ENCODE peak calls at places on chromosomes 13 and 19, in seven cellular contexts. V, K, I, N, L, S and T are unnamed samples.

GRCh38 chr13:94640676-94641075 is 39.0 kb downstream of the GPR180 start:
- DNase-seq in N (no peak), S (no peak), V (peak), I (no peak), L (no peak), K (no peak), T (no peak)

GRCh38 chr19:34588249-34588648 is 88.7 kb downstream of the SCGB2B2 start:
- DNase-seq in S (no peak), K (no peak), I (no peak), V (no peak), L (no peak), N (no peak), T (no peak)

GRCh38 chr19:1843646-1844394 is 4.5 kb downstream of the REXO1 start:
- DNase-seq in V (no peak), N (no peak), L (no peak), I (no peak), K (no peak), S (no peak), T (peak)

GRCh38 chr19:28307460-28307859 is 905.5 kb downstream of the UQCRFS1 start:
- DNase-seq in S (no peak), V (no peak), L (no peak), I (no peak), K (no peak), N (no peak), T (no peak)

GRCh38 chr13:75226755-75227435 is 255.1 kb downstream of the TBC1D4 start:
- DNase-seq in I (no peak), K (no peak), L (no peak), S (no peak), N (peak), V (peak), T (no peak)

GRCh38 chr13:78604782-78605611 is 1.6 kb upstream of the POU4F1 start:
- DNase-seq in S (no peak), K (no peak), I (no peak), L (no peak), N (no peak), V (peak), T (no peak)

GRCh38 chr13:33918199-33918932 is 100.4 kb downstream of the RFC3 start:
- DNase-seq in K (no peak), I (no peak), N (peak), V (peak), S (no peak), L (no peak), T (no peak)

GRCh38 chr19:30890033-30890432 is 459.2 kb downstream of the TSHZ3 start:
- DNase-seq in V (no peak), L (no peak), I (no peak), N (no peak), S (no peak), K (no peak), T (no peak)

GRCh38 chr13:100269837-100270236 is 180.9 kb downstream of the PCCA start:
- DNase-seq in N (peak), S (no peak), L (peak), V (peak), I (peak), K (no peak), T (peak)

GRCh38 chr13:109867766-109868165 is 81.4 kb upstream of the IRS2 start:
- DNase-seq in S (no peak), L (no peak), V (no peak), K (no peak), N (no peak), I (no peak), T (no peak)

GRCh38 chr13:112066624-112067004 is 335 bp upstream of the SOX1 start:
- DNase-seq in N (no peak), S (no peak), V (no peak), K (peak), L (peak), I (peak), T (no peak)

GRCh38 chr19:2271516-2272103 is 10.4 kb downstream of the PEAK3 start:
- DNase-seq in K (no peak), L (peak), I (no peak), N (no peak), V (peak), S (no peak), T (no peak)

GRCh38 chr13:74136089-74136658 is 2.0 kb upstream of the KLF12 start:
- DNase-seq in N (no peak), L (peak), S (no peak), K (peak), I (no peak), V (peak), T (no peak)

GRCh38 chr13:39016789-39017188 is 21.1 kb downstream of the PROSER1 start:
- DNase-seq in N (no peak), S (no peak), V (peak), L (no peak), I (no peak), K (no peak), T (no peak)

GRCh38 chr13:41465215-41465907 is 8.0 kb downstream of the RGCC start:
- DNase-seq in K (peak), S (peak), N (peak), L (peak), V (peak), I (peak), T (no peak)

GRCh38 chr13:72638059-72638815 is 89.2 kb downstream of the MZT1 start:
- DNase-seq in I (no peak), N (no peak), K (no peak), V (no peak), S (no peak), L (no peak), T (no peak)

GRCh38 chr19:50639121-50640112 is at the start of gene SYT3:
- DNase-seq in N (peak), S (no peak), V (peak), K (no peak), L (peak), I (peak), T (peak)

GRCh38 chr19:43784251-43784980 is 3.6 kb upstream of the KCNN4 start:
- DNase-seq in K (peak), I (no peak), N (peak), S (no peak), L (peak), V (peak), T (no peak)

GRCh38 chr19:55437410-55437809 is 5.7 kb downstream of the SHISA7 start:
- DNase-seq in K (no peak), N (peak), I (peak), V (peak), L (peak), S (no peak), T (peak)

GRCh38 chr13:73702419-73703071 is 431.7 kb downstream of the KLF12 start:
- DNase-seq in N (no peak), V (no peak), I (no peak), K (peak), S (no peak), L (no peak), T (no peak)

GRCh38 chr13:101985321-101985720 is 416.5 kb downstream of the FGF14 start:
- DNase-seq in L (no peak), V (no peak), S (no peak), N (no peak), I (no peak), K (no peak), T (no peak)

GRCh38 chr19:3683866-3684816 is 16.1 kb downstream of the PIP5K1C start:
- DNase-seq in L (no peak), K (no peak), N (no peak), V (peak), S (no peak), I (peak), T (no peak)

GRCh38 chr13:111530137-111530536 is 209.7 kb downstream of the TEX29 start:
- DNase-seq in V (no peak), I (no peak), S (no peak), N (peak), L (no peak), K (no peak), T (no peak)

GRCh38 chr13:31052478-31052877 is 109.2 kb downstream of the HSPH1 start:
- DNase-seq in S (no peak), V (no peak), N (no peak), K (no peak), L (no peak), I (no peak), T (no peak)

GRCh38 chr19:45769821-45770191 is 754 bp upstream of the SIX5 start:
- DNase-seq in S (no peak), N (peak), I (peak), V (peak), L (peak), K (peak), T (peak)

GRCh38 chr13:34942732-34943674 is 933 bp downstream of the NBEA start:
- DNase-seq in N (peak), V (no peak), K (no peak), L (peak), S (no peak), I (peak), T (peak)

GRCh38 chr13:110396913-110397379 is 89.9 kb downstream of the COL4A2 start:
- DNase-seq in L (peak), V (peak), S (no peak), K (no peak), N (peak), I (no peak), T (peak)

GRCh38 chr19:5338661-5339469 is 1.7 kb downstream of the PTPRS start:
- DNase-seq in N (no peak), V (no peak), S (no peak), L (no peak), I (no peak), K (no peak), T (no peak)

GRCh38 chr19:10289836-10290438 is at the start of gene ICAM5:
- DNase-seq in I (no peak), N (no peak), S (no peak), K (no peak), V (peak), L (no peak), T (no peak)

GRCh38 chr13:106151056-106151699 is 384.3 kb downstream of the EFNB2 start:
- DNase-seq in N (no peak), S (no peak), K (no peak), L (no peak), I (no peak), V (peak), T (no peak)

GRCh38 chr13:106145070-106145469 is 390.4 kb downstream of the EFNB2 start:
- DNase-seq in L (no peak), K (no peak), V (no peak), I (no peak), S (no peak), N (no peak), T (no peak)

GRCh38 chr13:106143392-106143791 is 392.1 kb downstream of the EFNB2 start:
- DNase-seq in S (no peak), I (no peak), V (peak), K (no peak), N (no peak), L (no peak), T (no peak)

GRCh38 chr13:106143930-106144709 is 391.3 kb downstream of the EFNB2 start:
- DNase-seq in L (no peak), V (no peak), N (no peak), K (no peak), S (no peak), I (no peak), T (peak)

GRCh38 chr13:106145997-106146864 is 389.2 kb downstream of the EFNB2 start:
- DNase-seq in S (no peak), V (no peak), K (no peak), N (peak), I (no peak), L (no peak), T (no peak)
- TF ChIP-seq CTCF in S (no peak), V (no peak), K (no peak), N (no peak), I (no peak), L (no peak), T (no peak)

GRCh38 chr13:76656496-76656895 is 229.7 kb downstream of the KCTD12 start:
- DNase-seq in N (no peak), L (no peak), S (no peak), K (no peak), V (no peak), I (no peak), T (no peak)
- H3K27ac ChIP-seq in N (no peak), L (no peak), S (no peak), K (no peak), V (no peak), I (no peak), T (no peak)

DNA sequence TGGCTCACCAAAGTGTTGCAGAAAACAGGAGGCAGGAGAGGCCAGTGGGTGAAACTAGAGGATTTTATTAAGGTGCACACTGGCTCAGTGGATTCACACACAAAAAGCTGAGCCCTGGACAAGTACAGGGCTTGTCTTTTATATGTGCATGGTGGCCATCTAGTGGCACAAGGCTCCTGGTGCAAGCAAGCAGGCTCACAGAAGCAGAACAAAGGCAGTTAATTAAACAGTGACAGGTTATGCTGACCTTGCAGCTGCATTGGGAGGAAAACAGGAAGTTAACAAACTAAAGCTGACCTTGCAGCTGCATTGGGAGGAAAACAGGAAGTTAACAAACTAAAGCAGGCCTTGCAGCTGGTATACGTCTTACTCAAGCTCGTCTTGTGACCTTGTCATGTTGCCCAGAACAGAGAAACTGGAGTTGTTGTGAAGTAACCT is 65.3 kb upstream of the ZNF681 start:
- DNase-seq in I (no peak), L (no peak), K (no peak), S (no peak), N (no peak), V (no peak), T (no peak)
- TF ChIP-seq CTCF in I (no peak), L (no peak), K (no peak), S (no peak), N (no peak), V (no peak), T (no peak)

DNA sequence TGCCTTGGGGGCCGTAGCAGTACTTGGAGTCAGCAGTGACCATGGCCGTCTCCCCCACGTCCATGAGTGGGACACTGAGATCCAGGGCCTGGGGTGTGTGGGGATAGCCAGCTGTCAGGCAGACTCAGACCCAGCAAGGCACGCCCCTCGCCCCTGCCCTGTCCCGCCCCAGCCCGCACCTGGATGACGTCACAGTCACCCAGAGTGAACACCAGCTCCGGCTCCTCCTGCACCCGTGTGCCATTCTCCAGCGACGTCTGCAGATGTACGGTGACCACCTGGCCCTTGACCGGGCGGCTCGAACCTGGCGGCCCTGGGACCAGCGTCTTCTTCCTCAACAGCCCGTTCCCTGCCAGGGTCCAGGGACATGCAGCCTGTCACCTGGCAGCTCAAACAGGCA is 4.0 kb downstream of the FKBP8 start:
- DNase-seq in K (no peak), I (no peak), S (no peak), V (no peak), L (no peak), N (no peak), T (no peak)
- H3K27ac ChIP-seq in K (no peak), I (no peak), S (no peak), V (no peak), L (no peak), N (no peak), T (no peak)

GRCh38 chr19:46788101-46788967 is at the start of gene SLC1A5:
- DNase-seq in N (peak), L (peak), I (peak), V (peak), S (peak), K (peak), T (peak)
- TF ChIP-seq CTCF in N (no peak), L (no peak), I (no peak), V (no peak), S (no peak), K (no peak), T (no peak)

GRCh38 chr19:14526423-14526822 is 3.0 kb upstream of the TECR start:
- DNase-seq in V (no peak), K (no peak), N (no peak), L (no peak), S (no peak), I (no peak), T (no peak)
- H3K27ac ChIP-seq in V (no peak), K (no peak), N (no peak), L (no peak), S (peak), I (no peak), T (no peak)

GRCh38 chr19:58557253-58558065 is 952 bp downstream of the UBE2M start:
- DNase-seq in L (peak), K (no peak), V (no peak), S (no peak), N (no peak), I (no peak), T (no peak)

GRCh38 chr19:58559275-58560006 is 1.0 kb upstream of the UBE2M start:
- DNase-seq in S (no peak), K (peak), N (peak), I (peak), L (peak), V (peak), T (peak)

GRCh38 chr19:58560007-58560887 is 1.8 kb upstream of the UBE2M start:
- DNase-seq in S (no peak), L (no peak), V (no peak), N (no peak), I (no peak), K (no peak), T (peak)

GRCh38 chr19:58558066-58558622 is at the start of gene UBE2M:
- DNase-seq in K (peak), N (peak), L (peak), S (no peak), I (peak), V (no peak), T (peak)

GRCh38 chr19:58558623-58559274 is 338 bp upstream of the UBE2M start:
- DNase-seq in V (peak), S (no peak), N (peak), L (peak), K (peak), I (peak), T (peak)
- TF ChIP-seq CTCF in V (no peak), S (no peak), N (no peak), L (no peak), K (no peak), I (no peak), T (no peak)

GRCh38 chr13:40148742-40149141 is 493.3 kb downstream of the COG6 start:
- DNase-seq in L (no peak), K (no peak), N (no peak), I (no peak), S (no peak), V (no peak), T (no peak)
- H3K27ac ChIP-seq in L (peak), K (no peak), N (peak), I (peak), S (peak), V (no peak), T (no peak)

GRCh38 chr13:84571264-84571663 is 689.0 kb upstream of the SLITRK1 start:
- DNase-seq in S (no peak), V (peak), K (no peak), L (no peak), I (no peak), N (no peak), T (no peak)
- TF ChIP-seq CTCF in S (no peak), V (no peak), K (no peak), L (no peak), I (no peak), N (no peak), T (no peak)